ENCODE peak calls at places on chromosome 5, in nine cellular contexts. I is effector CD8-positive, alpha-beta T cell; Q is Jurkat, Clone E6-1; C is cardiac muscle cell; E is D341Med; A is WERI-Rb-1; M is natural killer cell treated with Interleukin-12 subunit alpha and Interleukin-12 subunit beta and Interleukin-15 and Interleukin-18, amount 100 ng/mL, for 72 hours; X is aorta; T is T follicular helper cell. L is an unnamed sample.

GRCh38 chr5:68273717-68274409 is 58.3 kb downstream of the PIK3R1 start:
- DNase-seq in I (no peak), Q (no peak), C (no peak), E (no peak), A (no peak), M (no peak), X (no peak), T (no peak), L (no peak)

GRCh38 chr5:108481355-108481931 is 99.5 kb upstream of the FBXL17 start:
- DNase-seq in I (no peak), Q (peak), C (peak), E (peak), A (peak), M (no peak), X (no peak), T (no peak), L (peak)

GRCh38 chr5:160235731-160236130 is 6.4 kb downstream of the FABP6 start:
- DNase-seq in I (no peak), Q (no peak), C (no peak), E (no peak), A (no peak), M (no peak), X (no peak), T (no peak), L (no peak)

GRCh38 chr5:56085205-56085604 is 90.4 kb upstream of the IL6ST start:
- DNase-seq in I (no peak), Q (no peak), C (peak), E (no peak), A (no peak), M (no peak), X (no peak), T (no peak), L (no peak)

GRCh38 chr5:124980174-124980941 is 233.9 kb upstream of the ZNF608 start:
- DNase-seq in I (no peak), Q (no peak), C (no peak), E (no peak), A (no peak), M (no peak), X (no peak), T (no peak), L (no peak)

GRCh38 chr5:61332369-61332745 is 299 bp downstream of the ZSWIM6 start:
- DNase-seq in I (peak), Q (no peak), C (peak), E (peak), A (peak), M (no peak), X (peak), T (peak), L (no peak)

GRCh38 chr5:125115180-125115495 is 368.7 kb upstream of the ZNF608 start:
- DNase-seq in I (no peak), Q (no peak), C (no peak), E (no peak), A (no peak), M (no peak), X (no peak), T (no peak), L (no peak)

GRCh38 chr5:142849880-142850279 is 79.7 kb downstream of the ARHGAP26 start:
- DNase-seq in I (no peak), Q (no peak), C (no peak), E (no peak), A (no peak), M (no peak), X (no peak), T (no peak), L (no peak)

GRCh38 chr5:68181039-68181599 is 34.4 kb upstream of the PIK3R1 start:
- DNase-seq in I (no peak), Q (no peak), C (no peak), E (no peak), A (no peak), M (no peak), X (no peak), T (no peak), L (no peak)

GRCh38 chr5:105034335-105034734 is 1471.7 kb upstream of the NUDT12 start:
- DNase-seq in I (no peak), Q (no peak), C (no peak), E (no peak), A (no peak), M (no peak), X (no peak), T (no peak), L (no peak)

GRCh38 chr5:1246711-1247431 is 21.7 kb downstream of the SLC6A18 start:
- DNase-seq in I (no peak), Q (no peak), C (peak), E (no peak), A (no peak), M (no peak), X (no peak), T (no peak), L (no peak)

GRCh38 chr5:134227259-134227658 is 1.4 kb upstream of the PPP2CA start:
- DNase-seq in I (no peak), Q (no peak), C (no peak), E (no peak), A (peak), M (no peak), X (no peak), T (no peak), L (no peak)

GRCh38 chr5:531101-531748 is 7.0 kb upstream of the SLC9A3 start:
- DNase-seq in I (no peak), Q (no peak), C (no peak), E (no peak), A (no peak), M (no peak), X (peak), T (no peak), L (no peak)

GRCh38 chr5:116766470-116766947 is 191.9 kb upstream of the SEMA6A start:
- DNase-seq in I (no peak), Q (no peak), C (peak), E (no peak), A (no peak), M (no peak), X (no peak), T (no peak), L (no peak)

GRCh38 chr5:76175821-76176403 is 92.7 kb downstream of the SV2C start:
- DNase-seq in I (no peak), Q (peak), C (no peak), E (no peak), A (peak), M (no peak), X (no peak), T (no peak), L (no peak)

GRCh38 chr5:32865475-32865874 is 154.4 kb downstream of the NPR3 start:
- DNase-seq in I (no peak), Q (no peak), C (no peak), E (no peak), A (no peak), M (no peak), X (no peak), T (no peak), L (peak)

GRCh38 chr5:55226934-55227737 is at the start of gene MCIDAS:
- DNase-seq in I (no peak), Q (peak), C (peak), E (peak), A (peak), M (peak), X (peak), T (peak), L (no peak)

GRCh38 chr5:74394924-74395880 is 245.3 kb downstream of the ENC1 start:
- DNase-seq in I (no peak), Q (no peak), C (no peak), E (no peak), A (peak), M (no peak), X (no peak), T (no peak), L (no peak)

GRCh38 chr5:71786337-71787060 is 67.4 kb downstream of the CARTPT start:
- DNase-seq in I (no peak), Q (no peak), C (peak), E (no peak), A (no peak), M (no peak), X (no peak), T (no peak), L (no peak)

GRCh38 chr5:119919279-119919678 is 289.9 kb downstream of the FAM170A start:
- DNase-seq in I (no peak), Q (no peak), C (no peak), E (no peak), A (no peak), M (no peak), X (no peak), T (no peak), L (no peak)